ENCODE peak calls at places on chromosomes 1 and 21, in four cellular contexts. W is CD8-positive, alpha-beta T cell; O is A549; V is fibroblast of the aortic adventitia. R is an unnamed sample.

GRCh38 chr1:210726621-210727020 is 397.9 kb downstream of the HHAT start:
- DNase-seq in V (no peak), W (peak; percentile 31), O (no peak), R (peak; percentile 33)

GRCh38 chr1:61455400-61455799 is 269.5 kb downstream of the TM2D1 start:
- DNase-seq in V (no peak), O (no peak), W (no peak), R (peak; percentile 60)

GRCh38 chr21:16534408-16535099 is 804.8 kb downstream of the USP25 start:
- DNase-seq in W (no peak), O (peak; percentile 70), V (peak; percentile 98), R (peak; percentile 76)

GRCh38 chr1:211501671-211502413 is 9.9 kb upstream of the RD3 start:
- DNase-seq in O (no peak), V (peak; percentile 23), W (no peak), R (no peak)

GRCh38 chr1:30779294-30780071 is 21.9 kb upstream of the LAPTM5 start:
- DNase-seq in V (peak; percentile 67), W (peak; percentile 84), O (peak; percentile 67), R (peak; percentile 71)

GRCh38 chr1:42430286-42430685 is 25.5 kb downstream of the ZMYND12 start:
- DNase-seq in V (peak; percentile 20), O (no peak), W (no peak), R (no peak)

GRCh38 chr21:26766826-26767325 is 78.3 kb downstream of the ADAMTS1 start:
- DNase-seq in W (no peak), O (no peak), V (no peak), R (no peak)

GRCh38 chr1:38061883-38062328 is 15.3 kb upstream of the POU3F1 start:
- DNase-seq in O (no peak), V (no peak), W (no peak), R (no peak)

GRCh38 chr21:22743085-22743484 is 1744.9 kb downstream of the NCAM2 start:
- DNase-seq in V (no peak), O (no peak), W (no peak), R (no peak)

GRCh38 chr1:68916227-68916853 is 419.5 kb upstream of the DEPDC1 start:
- DNase-seq in W (no peak), V (peak; percentile 94), O (no peak), R (peak; percentile 89)

GRCh38 chr1:215146252-215146975 is 63.9 kb downstream of the KCNK2 start:
- DNase-seq in O (peak; percentile 35), W (no peak), V (peak; percentile 60), R (peak; percentile 65)

DNA sequence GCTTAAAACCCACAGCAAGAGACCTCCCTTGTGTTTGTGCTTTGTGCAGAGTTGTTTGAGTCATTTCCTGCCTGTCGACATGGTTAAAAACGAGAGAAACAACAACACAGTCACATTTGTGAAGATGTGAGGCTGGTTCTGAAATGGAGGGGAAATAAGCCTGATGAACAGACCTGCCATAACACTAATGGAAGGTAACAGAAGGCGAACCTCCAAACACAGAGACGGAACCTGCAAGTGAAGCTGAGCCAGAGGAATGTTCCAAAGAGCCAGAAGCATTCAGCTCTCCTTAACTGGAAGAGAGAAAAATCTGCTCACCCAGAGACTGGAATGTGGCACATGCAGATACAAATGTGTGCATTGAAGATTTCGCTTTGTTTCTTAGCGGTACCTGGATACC is 53.2 kb upstream of the RAVER2 start:
- DNase-seq in O (no peak), W (no peak), V (no peak), R (peak; percentile 51)
- H3K4me3 ChIP-seq in O (no peak overlapping the region), W (no peak overlapping the region), V (no peak overlapping the region), R (no peak overlapping the region)

GRCh38 chr1:6491480-6491962 is at the start of gene PLEKHG5:
- DNase-seq in W (no peak), O (peak; percentile 51), V (peak; percentile 80), R (peak; percentile 84)

GRCh38 chr1:6489799-6490180 is 1.7 kb downstream of the PLEKHG5 start:
- DNase-seq in W (peak; percentile 67), O (peak; percentile 66), V (peak; percentile 70), R (peak; percentile 75)

GRCh38 chr1:6491076-6491449 is 404 bp downstream of the PLEKHG5 start:
- DNase-seq in V (no peak), O (no peak), W (no peak), R (no peak)

GRCh38 chr1:6489383-6489765 is 2.1 kb downstream of the PLEKHG5 start:
- DNase-seq in O (no peak), W (no peak), V (no peak), R (no peak)

GRCh38 chr1:6490181-6491075 is 1.0 kb downstream of the PLEKHG5 start:
- DNase-seq in W (peak; percentile 51), O (peak; percentile 77), V (peak; percentile 69), R (peak; percentile 81)
- TF ChIP-seq CTCF in W (peak; percentile 66), O (no peak), V (no peak), R (no peak)

GRCh38 chr1:205921559-205921887 is 21.7 kb downstream of the SLC26A9 start:
- DNase-seq in W (no peak), V (no peak), O (no peak), R (no peak)

GRCh38 chr1:205917466-205918248 is 25.6 kb downstream of the SLC26A9 start:
- DNase-seq in W (no peak), V (peak; percentile 46), O (no peak), R (no peak)

GRCh38 chr1:205920861-205921558 is 22.2 kb downstream of the SLC26A9 start:
- DNase-seq in V (no peak), W (no peak), O (no peak), R (no peak)

GRCh38 chr1:205920159-205920558 is 23.1 kb downstream of the SLC26A9 start:
- DNase-seq in O (no peak), V (peak; percentile 73), W (no peak), R (peak; percentile 62)

DNA sequence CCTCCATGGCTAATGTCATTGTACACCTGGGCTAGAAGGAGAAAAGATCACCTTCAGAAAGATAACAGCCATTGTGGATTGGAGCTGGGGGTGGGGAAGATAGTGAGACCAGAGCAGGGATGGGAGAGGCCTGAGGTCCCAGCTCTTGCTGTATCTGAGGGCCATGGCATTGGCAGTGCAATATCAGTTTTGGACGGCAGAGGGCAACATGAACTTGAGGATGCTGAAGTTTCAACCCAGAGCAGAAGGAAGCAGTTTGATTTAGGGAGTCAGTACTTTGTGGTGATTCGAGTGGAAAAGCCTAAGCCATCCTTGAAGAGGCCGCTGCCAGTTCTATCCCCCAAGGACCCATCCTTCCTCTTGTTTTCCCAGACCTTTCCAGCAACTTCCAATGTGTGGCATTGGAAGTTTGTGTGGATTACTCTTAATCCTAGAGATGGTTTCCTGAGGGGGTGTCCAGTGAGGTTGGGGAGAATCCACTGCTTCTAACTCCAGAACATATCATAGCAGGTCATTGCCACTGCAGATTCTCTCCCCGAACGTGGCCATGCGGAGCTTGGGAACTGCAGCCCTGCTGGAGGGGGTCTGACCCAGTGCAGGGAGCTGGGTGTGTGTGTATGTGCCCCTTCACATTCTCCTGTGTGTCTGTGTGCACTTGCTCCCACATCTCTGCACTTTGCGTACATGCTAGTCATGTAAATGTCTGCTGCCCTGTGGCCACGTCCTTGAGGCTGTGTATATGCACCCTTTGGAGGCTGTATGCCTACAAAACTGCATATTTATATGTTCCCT is 24.1 kb downstream of the SLC26A9 start:
- DNase-seq in V (peak; percentile 91), W (peak; percentile 52), O (peak; percentile 85), R (peak; percentile 83)
- H3K4me3 ChIP-seq in V (no peak overlapping the region), W (no peak overlapping the region), O (no peak overlapping the region), R (no peak overlapping the region)

DNA sequence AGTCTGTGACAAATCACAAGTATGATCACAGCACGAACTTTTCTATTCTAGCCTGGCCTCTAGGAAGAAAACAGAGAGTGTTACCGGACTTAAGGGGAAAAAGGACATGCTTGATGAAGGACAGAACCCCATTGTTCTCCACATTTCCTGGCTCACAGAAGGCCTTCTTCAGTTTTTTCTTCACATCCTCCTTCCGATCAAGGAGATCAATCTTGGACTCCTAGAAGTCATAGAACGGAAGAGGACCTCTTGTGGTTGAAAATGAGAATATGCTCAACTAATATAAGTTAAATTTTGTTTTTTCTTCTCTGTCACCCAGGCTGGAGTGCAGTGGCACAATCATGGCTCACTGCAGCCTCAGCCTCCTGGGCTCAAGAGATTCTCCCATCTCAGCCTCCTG is 30.3 kb downstream of the YARS1 start:
- DNase-seq in O (peak; percentile 30), V (peak; percentile 44), W (no peak), R (no peak)
- TF ChIP-seq CTCF in O (peak; percentile 24), V (peak; percentile 36), W (no peak), R (peak; percentile 34)

GRCh38 chr1:77888429-77889239 is at the start of gene NEXN:
- DNase-seq in W (no peak), O (peak; percentile 41), V (peak; percentile 84), R (peak; percentile 89)
- H3K4me3 ChIP-seq in W (peak within 1 kb of the TSS; percentile 26), O (peak within 1 kb of the TSS; percentile 87), V (peak within 1 kb of the TSS; percentile 88), R (peak within 1 kb of the TSS; percentile 80)

DNA sequence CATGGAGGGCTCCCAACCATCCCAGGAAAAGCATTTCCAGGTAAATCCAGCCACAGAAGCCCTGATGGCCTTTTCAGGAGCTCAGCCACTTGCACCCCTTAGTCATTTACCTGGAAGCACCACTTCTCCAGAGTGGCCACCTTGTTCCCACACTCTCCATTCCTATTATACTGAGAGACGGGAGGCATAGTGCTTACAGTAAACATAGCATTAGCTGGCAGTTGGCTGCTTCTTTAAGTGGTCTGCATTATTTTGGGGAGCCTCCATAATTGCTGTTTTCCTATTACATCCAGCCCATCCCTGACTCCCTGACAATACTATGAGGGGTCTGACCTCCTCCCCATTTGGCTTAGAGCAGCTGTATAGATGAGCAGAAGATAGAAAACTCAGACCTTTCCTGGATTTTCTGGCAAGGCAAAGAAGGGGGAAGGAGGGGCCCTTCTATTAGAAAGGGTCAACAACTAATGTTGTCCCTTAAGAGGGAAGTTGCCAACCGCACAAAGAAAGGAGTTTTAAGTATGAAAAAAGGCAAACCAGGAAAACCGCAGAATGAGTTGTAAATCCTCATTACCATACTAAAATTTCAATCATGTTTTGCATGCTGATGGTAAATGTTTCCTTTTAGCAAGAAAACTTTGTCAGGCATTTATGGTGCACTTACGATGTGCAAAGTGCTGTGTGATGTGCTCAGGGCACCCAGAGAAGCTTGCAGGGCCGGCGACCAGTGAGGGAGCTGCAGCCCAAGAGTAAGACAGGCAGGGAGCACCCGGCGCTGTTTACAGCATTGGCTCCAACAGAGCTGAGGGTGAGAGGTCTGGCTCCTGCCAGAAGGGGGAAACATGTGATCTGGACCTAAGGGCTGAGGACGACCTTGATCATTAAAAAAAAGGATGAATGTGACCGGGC is 167.3 kb downstream of the ZZZ3 start:
- DNase-seq in O (peak; percentile 19), V (peak; percentile 36), W (no peak), R (peak; percentile 59)
- TF ChIP-seq CTCF in O (no peak), V (peak; percentile 31), W (no peak), R (peak; percentile 32)

GRCh38 chr1:150551049-150551783 is 2.0 kb downstream of the ADAMTSL4 start:
- DNase-seq in W (no peak), V (no peak), O (no peak), R (no peak)
- H3K4me3 ChIP-seq in W (no peak overlapping the region), V (no peak overlapping the region), O (no peak overlapping the region), R (no peak overlapping the region)